ENCODE peak calls at places on chromosome 18, in four cellular contexts. One of them, this sample, is unnamed.

GRCh38 chr18:31241900-31242409 is 76.0 kb upstream of the DSG1 start:
- DNase-seq in right atrium auricular region: no peak
- DNase-seq in CD8-positive, alpha-beta T cell: no peak
- DNase-seq in GM23248: no peak
- DNase-seq in this sample: no peak

GRCh38 chr18:21073180-21073579 is 38.4 kb downstream of the ROCK1 start:
- DNase-seq in right atrium auricular region: no peak
- DNase-seq in CD8-positive, alpha-beta T cell: no peak
- DNase-seq in GM23248: no peak
- DNase-seq in this sample: no peak

GRCh38 chr18:22093731-22094374 is 75.5 kb upstream of the GATA6 start:
- DNase-seq in right atrium auricular region: no peak
- DNase-seq in CD8-positive, alpha-beta T cell: no peak
- DNase-seq in GM23248: no peak
- DNase-seq in this sample: no peak

GRCh38 chr18:59551902-59552635 is 145.2 kb downstream of the CCBE1 start:
- DNase-seq in right atrium auricular region: no peak
- DNase-seq in CD8-positive, alpha-beta T cell: no peak
- DNase-seq in GM23248: no peak
- DNase-seq in this sample: no peak

GRCh38 chr18:64175432-64175831 is 26.5 kb upstream of the LINC00305 start:
- DNase-seq in right atrium auricular region: no peak
- DNase-seq in CD8-positive, alpha-beta T cell: no peak
- DNase-seq in GM23248: no peak
- DNase-seq in this sample: no peak

GRCh38 chr18:65954372-65954771 is 203.6 kb downstream of the CDH7 start:
- DNase-seq in right atrium auricular region: no peak
- DNase-seq in CD8-positive, alpha-beta T cell: no peak
- DNase-seq in GM23248: no peak
- DNase-seq in this sample: no peak

GRCh38 chr18:50792885-50793284 is 26.9 kb downstream of the MRO start:
- DNase-seq in right atrium auricular region: no peak
- DNase-seq in CD8-positive, alpha-beta T cell: no peak
- DNase-seq in GM23248: no peak
- DNase-seq in this sample: no peak

GRCh38 chr18:33831424-33831823 is 253.4 kb downstream of the ASXL3 start:
- DNase-seq in right atrium auricular region: no peak
- DNase-seq in CD8-positive, alpha-beta T cell: no peak
- DNase-seq in GM23248: no peak
- DNase-seq in this sample: no peak

GRCh38 chr18:76408480-76409067 is 86.5 kb downstream of the ZNF516 start:
- DNase-seq in right atrium auricular region: no peak
- DNase-seq in CD8-positive, alpha-beta T cell: no peak
- DNase-seq in GM23248: no peak
- DNase-seq in this sample: no peak

GRCh38 chr18:76412818-76413565 is 82.0 kb downstream of the ZNF516 start:
- DNase-seq in right atrium auricular region: no peak
- DNase-seq in CD8-positive, alpha-beta T cell: no peak
- DNase-seq in GM23248: peak; percentile 79
- DNase-seq in this sample: no peak

GRCh38 chr18:76410033-76410432 is 85.0 kb downstream of the ZNF516 start:
- DNase-seq in right atrium auricular region: no peak
- DNase-seq in CD8-positive, alpha-beta T cell: no peak
- DNase-seq in GM23248: no peak
- DNase-seq in this sample: no peak

GRCh38 chr18:76412010-76412817 is 82.8 kb downstream of the ZNF516 start:
- DNase-seq in right atrium auricular region: no peak
- DNase-seq in CD8-positive, alpha-beta T cell: no peak
- DNase-seq in GM23248: peak; percentile 73
- DNase-seq in this sample: no peak

DNA sequence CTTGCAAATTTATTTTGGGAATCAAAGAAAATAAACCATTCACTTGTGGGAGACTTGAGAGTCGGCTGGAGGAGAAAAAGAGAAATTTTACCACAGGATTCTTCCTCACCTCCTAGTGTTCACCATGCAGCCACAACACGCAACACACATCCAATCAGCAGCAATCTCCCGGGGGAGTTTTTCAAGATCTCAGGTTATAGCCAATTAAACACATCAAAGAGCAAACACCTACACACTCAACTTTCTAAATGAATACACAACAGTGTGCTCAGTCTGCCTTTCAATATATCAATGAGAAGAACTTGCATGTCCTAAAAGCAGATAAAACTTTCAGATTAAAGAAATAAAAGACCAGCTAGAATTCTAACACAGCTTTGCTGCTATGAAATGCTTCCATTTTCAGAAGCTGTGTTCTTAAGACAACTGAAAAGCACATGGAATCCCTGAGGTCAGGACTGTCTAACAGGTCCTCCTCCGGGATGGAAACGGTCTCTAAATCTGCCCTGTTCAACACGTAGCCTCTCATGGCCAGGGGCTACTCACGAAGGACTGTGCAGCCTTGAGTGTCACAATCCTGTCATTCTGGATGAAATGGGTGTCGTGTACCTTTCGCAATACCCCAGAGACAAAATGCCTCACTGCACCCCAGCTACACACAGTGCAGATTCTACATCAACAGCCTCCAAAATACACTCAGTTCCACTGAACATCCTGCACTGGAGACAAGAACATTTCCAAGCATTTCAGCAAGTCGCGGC is 84.2 kb downstream of the ZNF516 start:
- DNase-seq in right atrium auricular region: no peak
- DNase-seq in CD8-positive, alpha-beta T cell: no peak
- DNase-seq in GM23248: no peak
- DNase-seq in this sample: no peak
- H3K4me1 ChIP-seq in right atrium auricular region: peaks cover 49% of the 10 kb centered on the region
- H3K4me1 ChIP-seq in CD8-positive, alpha-beta T cell: no peaks in the 10 kb centered on the region
- H3K4me1 ChIP-seq in GM23248: peaks cover 33% of the 10 kb centered on the region
- H3K4me1 ChIP-seq in this sample: peaks cover 28% of the 10 kb centered on the region

GRCh38 chr18:74529378-74529777 is 4.9 kb upstream of the CNDP1 start:
- DNase-seq in right atrium auricular region: no peak
- DNase-seq in CD8-positive, alpha-beta T cell: no peak
- DNase-seq in GM23248: no peak
- DNase-seq in this sample: no peak
- H3K27ac ChIP-seq in right atrium auricular region: no peak overlapping the region
- H3K27ac ChIP-seq in CD8-positive, alpha-beta T cell: no peak overlapping the region
- H3K27ac ChIP-seq in GM23248: no peak overlapping the region
- H3K27ac ChIP-seq in this sample: no peak overlapping the region

GRCh38 chr18:10422731-10423130 is 31.7 kb upstream of the APCDD1 start:
- DNase-seq in right atrium auricular region: no peak
- DNase-seq in CD8-positive, alpha-beta T cell: no peak
- DNase-seq in GM23248: no peak
- DNase-seq in this sample: no peak
- H3K4me1 ChIP-seq in right atrium auricular region: peaks cover 3% of the 10 kb centered on the region
- H3K4me1 ChIP-seq in CD8-positive, alpha-beta T cell: no peaks in the 10 kb centered on the region
- H3K4me1 ChIP-seq in GM23248: peaks cover 32% of the 10 kb centered on the region
- H3K4me1 ChIP-seq in this sample: no peaks in the 10 kb centered on the region

GRCh38 chr18:56789889-56790180 is 138.7 kb downstream of the WDR7 start:
- DNase-seq in right atrium auricular region: no peak
- DNase-seq in CD8-positive, alpha-beta T cell: no peak
- DNase-seq in GM23248: no peak
- DNase-seq in this sample: no peak
- H3K27ac ChIP-seq in right atrium auricular region: peak overlapping the region; percentile 50
- H3K27ac ChIP-seq in CD8-positive, alpha-beta T cell: no peak overlapping the region
- H3K27ac ChIP-seq in GM23248: no peak overlapping the region
- H3K27ac ChIP-seq in this sample: peak overlapping the region; percentile 70

GRCh38 chr18:48838921-48839818 is 111.6 kb downstream of the SMAD7 start:
- DNase-seq in right atrium auricular region: no peak
- DNase-seq in CD8-positive, alpha-beta T cell: no peak
- DNase-seq in GM23248: peak; percentile 91
- DNase-seq in this sample: peak; percentile 14

GRCh38 chr18:48839819-48840490 is 110.8 kb downstream of the SMAD7 start:
- DNase-seq in right atrium auricular region: no peak
- DNase-seq in CD8-positive, alpha-beta T cell: no peak
- DNase-seq in GM23248: no peak
- DNase-seq in this sample: peak; percentile 13

GRCh38 chr18:48836806-48837615 is 113.8 kb downstream of the SMAD7 start:
- DNase-seq in right atrium auricular region: no peak
- DNase-seq in CD8-positive, alpha-beta T cell: no peak
- DNase-seq in GM23248: no peak
- DNase-seq in this sample: peak; percentile 32

GRCh38 chr18:48837676-48838075 is 113.1 kb downstream of the SMAD7 start:
- DNase-seq in right atrium auricular region: no peak
- DNase-seq in CD8-positive, alpha-beta T cell: no peak
- DNase-seq in GM23248: no peak
- DNase-seq in this sample: no peak

DNA sequence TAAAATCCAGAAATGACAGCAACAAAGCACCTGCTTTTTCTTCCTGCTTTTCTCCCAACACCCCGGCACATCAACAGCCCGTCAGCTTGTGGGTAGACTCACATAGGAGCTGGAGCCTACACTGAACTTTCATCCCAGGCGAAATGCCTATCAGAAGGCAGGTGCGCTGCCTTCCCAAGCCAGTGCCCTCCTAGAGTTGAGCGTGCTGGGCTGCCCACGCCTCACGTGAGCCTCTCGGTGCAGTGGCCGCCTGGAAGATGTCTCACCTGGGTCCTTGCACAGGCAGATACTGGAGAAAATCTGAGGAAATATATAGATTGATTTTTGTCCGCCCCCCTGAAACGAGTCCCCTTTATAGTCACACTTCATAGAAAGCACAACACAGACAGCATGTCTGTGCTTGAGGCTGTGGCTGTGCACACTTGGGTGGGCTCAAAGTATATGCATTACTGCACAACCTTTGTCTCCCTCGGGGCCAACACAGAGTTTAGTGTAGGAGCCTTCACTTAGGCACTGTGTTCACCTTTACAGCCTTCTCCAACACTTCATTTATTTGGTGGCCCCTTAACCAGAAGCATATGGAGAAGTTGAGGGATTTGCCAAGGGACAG is 112.5 kb downstream of the SMAD7 start:
- DNase-seq in right atrium auricular region: no peak
- DNase-seq in CD8-positive, alpha-beta T cell: no peak
- DNase-seq in GM23248: no peak
- DNase-seq in this sample: peak; percentile 17
- H3K4me1 ChIP-seq in right atrium auricular region: peaks cover 74% of the 10 kb centered on the region
- H3K4me1 ChIP-seq in CD8-positive, alpha-beta T cell: peaks cover 90% of the 10 kb centered on the region
- H3K4me1 ChIP-seq in GM23248: peaks cover 58% of the 10 kb centered on the region
- H3K4me1 ChIP-seq in this sample: peaks cover 58% of the 10 kb centered on the region

GRCh38 chr18:58540381-58540943 is 88.4 kb downstream of the ALPK2 start:
- DNase-seq in right atrium auricular region: no peak
- DNase-seq in CD8-positive, alpha-beta T cell: no peak
- DNase-seq in GM23248: no peak
- DNase-seq in this sample: no peak
- H3K27ac ChIP-seq in right atrium auricular region: peak overlapping the region; percentile 87
- H3K27ac ChIP-seq in CD8-positive, alpha-beta T cell: no peak overlapping the region
- H3K27ac ChIP-seq in GM23248: no peak overlapping the region
- H3K27ac ChIP-seq in this sample: peak overlapping the region; percentile 29

DNA sequence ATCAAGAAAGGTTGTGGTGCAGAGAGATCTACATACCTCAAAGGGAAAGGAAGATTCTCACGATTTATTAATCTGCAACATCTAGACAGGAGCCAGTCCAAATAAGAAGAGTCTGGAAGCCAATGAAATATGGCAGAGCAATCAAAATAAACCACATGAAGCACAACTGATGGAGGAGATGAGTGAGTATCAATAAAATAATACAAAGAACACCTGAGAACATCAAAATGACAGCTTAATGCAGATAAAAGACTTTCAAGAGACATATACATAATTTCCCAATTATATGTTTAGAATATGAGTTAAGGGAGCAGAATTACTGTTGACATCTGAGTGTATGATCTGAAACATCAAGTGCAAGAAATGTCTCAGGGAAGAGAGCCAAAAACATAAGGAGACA is 12.5 kb upstream of the DOK6 start:
- DNase-seq in right atrium auricular region: no peak
- DNase-seq in CD8-positive, alpha-beta T cell: no peak
- DNase-seq in GM23248: no peak
- DNase-seq in this sample: no peak
- H3K4me1 ChIP-seq in right atrium auricular region: no peaks in the 10 kb centered on the region
- H3K4me1 ChIP-seq in CD8-positive, alpha-beta T cell: no peaks in the 10 kb centered on the region
- H3K4me1 ChIP-seq in GM23248: no peaks in the 10 kb centered on the region
- H3K4me1 ChIP-seq in this sample: no peaks in the 10 kb centered on the region

GRCh38 chr18:70069381-70069780 is 121.7 kb upstream of the CD226 start:
- DNase-seq in right atrium auricular region: no peak
- DNase-seq in CD8-positive, alpha-beta T cell: no peak
- DNase-seq in GM23248: no peak
- DNase-seq in this sample: no peak
- H3K27ac ChIP-seq in right atrium auricular region: no peak overlapping the region
- H3K27ac ChIP-seq in CD8-positive, alpha-beta T cell: no peak overlapping the region
- H3K27ac ChIP-seq in GM23248: no peak overlapping the region
- H3K27ac ChIP-seq in this sample: no peak overlapping the region

This sample was measured in heart left ventricle.